ENCODE peak calls at places on chromosomes 5 and 9, in five cellular contexts. A is upper lobe of left lung, Q is adrenal gland, U is gastrocnemius medialis, N is GM12878. J is an unnamed sample.

GRCh38 chr9:131310833-131311554 is 21.5 kb downstream of the PLPP7 start:
- DNase-seq in Q (peak), N (no peak), U (peak), A (no peak), J (no peak)

GRCh38 chr5:40396312-40396711 is 283.4 kb upstream of the PTGER4 start:
- DNase-seq in N (no peak), U (no peak), A (no peak), Q (no peak), J (no peak)

GRCh38 chr9:130630506-130631330 is 33.7 kb upstream of the PRDM12 start:
- DNase-seq in N (no peak), U (no peak), A (no peak), Q (no peak), J (no peak)

GRCh38 chr9:109319631-109320233 is 1.1 kb downstream of the EPB41L4B start:
- DNase-seq in Q (peak), N (no peak), A (peak), U (no peak), J (no peak)

GRCh38 chr9:125140576-125140975 is 2.8 kb downstream of the SCAI start:
- DNase-seq in N (no peak), Q (no peak), A (no peak), U (no peak), J (no peak)

GRCh38 chr9:76114144-76114543 is 223.7 kb downstream of the PCSK5 start:
- DNase-seq in Q (no peak), A (no peak), U (peak), N (no peak), J (no peak)

GRCh38 chr9:20271107-20271506 is 351.2 kb downstream of the MLLT3 start:
- DNase-seq in N (no peak), U (no peak), Q (no peak), A (no peak), J (no peak)

GRCh38 chr9:113545068-113545467 is 81.5 kb downstream of the RGS3 start:
- DNase-seq in N (no peak), A (no peak), U (no peak), Q (no peak), J (no peak)

GRCh38 chr5:169814522-169814921 is 165.8 kb downstream of the INSYN2B start:
- DNase-seq in U (no peak), N (no peak), A (no peak), Q (no peak), J (no peak)

GRCh38 chr5:126079266-126079665 is 343.9 kb upstream of the GRAMD2B start:
- DNase-seq in Q (no peak), N (no peak), A (no peak), U (no peak), J (no peak)

GRCh38 chr5:16957305-16958165 is 21.4 kb upstream of the MYO10 start:
- DNase-seq in Q (no peak), U (no peak), A (no peak), N (no peak), J (peak)

GRCh38 chr5:178376906-178377582 is 144.4 kb upstream of the PHYKPL start:
- DNase-seq in N (no peak), Q (no peak), U (no peak), A (no peak), J (no peak)

GRCh38 chr5:674630-675011 is 18.5 kb downstream of the TPPP start:
- DNase-seq in Q (no peak), A (no peak), U (no peak), N (no peak), J (no peak)

GRCh38 chr5:79202076-79202475 is 33.9 kb upstream of the JMY start:
- DNase-seq in A (no peak), Q (no peak), N (no peak), U (no peak), J (peak)

GRCh38 chr9:85339337-85339736 is 402.4 kb downstream of the AGTPBP1 start:
- DNase-seq in A (no peak), U (no peak), N (no peak), Q (no peak), J (no peak)

GRCh38 chr5:177456591-177456964 is 10.0 kb downstream of the PRR7 start:
- DNase-seq in N (no peak), U (no peak), Q (no peak), A (no peak), J (no peak)

GRCh38 chr5:37576496-37576895 is 197.4 kb downstream of the WDR70 start:
- DNase-seq in N (no peak), A (no peak), U (no peak), Q (no peak), J (no peak)

GRCh38 chr5:100110497-100110896 is 424.7 kb upstream of the FAM174A start:
- DNase-seq in U (no peak), N (no peak), Q (no peak), A (no peak), J (no peak)

GRCh38 chr5:102778478-102778877 is 23.4 kb downstream of the PAM start:
- DNase-seq in N (no peak), A (no peak), U (no peak), Q (no peak), J (no peak)

GRCh38 chr9:109010676-109011655 is 2.3 kb downstream of the CTNNAL1 start:
- DNase-seq in U (no peak), N (no peak), Q (peak), A (no peak), J (no peak)

GRCh38 chr5:95986001-95986400 is 24.4 kb upstream of the ELL2 start:
- DNase-seq in Q (no peak), A (no peak), N (no peak), U (no peak), J (no peak)

GRCh38 chr5:80978772-80979317 is 18.7 kb downstream of the RASGRF2 start:
- DNase-seq in Q (no peak), U (no peak), A (no peak), N (no peak), J (no peak)

GRCh38 chr9:108687360-108687981 is 168.3 kb downstream of the ACTL7B start:
- DNase-seq in U (no peak), A (no peak), N (no peak), Q (no peak), J (no peak)

DNA sequence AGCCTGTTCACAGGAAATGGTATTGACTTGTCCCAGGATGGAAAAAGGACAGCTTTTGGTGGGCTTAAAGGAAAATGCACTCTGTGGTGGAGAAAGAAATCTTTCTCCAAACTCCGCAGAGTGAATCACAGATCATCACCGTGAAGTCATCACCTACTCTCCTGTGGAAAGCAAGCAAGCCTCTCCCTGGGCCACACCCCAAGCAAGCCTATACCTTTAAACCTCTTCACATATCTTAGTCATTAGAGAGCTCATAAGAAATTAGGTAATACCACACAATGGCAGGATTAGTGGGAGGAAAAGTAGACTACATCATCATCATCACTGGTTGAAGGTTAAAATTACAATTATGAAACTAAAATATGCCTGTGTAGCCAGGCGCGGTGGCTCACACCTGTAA is 23.2 kb downstream of the TLE1 start:
- DNase-seq in N (no peak), A (no peak), Q (no peak), U (no peak), J (no peak)
- TF ChIP-seq POLR2A in N (no peak), A (no peak), Q (no peak), U (no peak), J (no peak)

GRCh38 chr9:129489838-129490582 is 130.9 kb downstream of the C9orf50 start:
- DNase-seq in A (no peak), U (no peak), N (no peak), Q (no peak), J (no peak)
- TF ChIP-seq POLR2A in A (no peak), U (no peak), N (no peak), Q (no peak), J (no peak)

GRCh38 chr9:35520404-35520790 is 30.5 kb downstream of the RUSC2 start:
- DNase-seq in Q (no peak), N (no peak), A (no peak), U (no peak), J (no peak)
- TF ChIP-seq POLR2A in Q (no peak), N (no peak), A (no peak), U (peak), J (no peak)

DNA sequence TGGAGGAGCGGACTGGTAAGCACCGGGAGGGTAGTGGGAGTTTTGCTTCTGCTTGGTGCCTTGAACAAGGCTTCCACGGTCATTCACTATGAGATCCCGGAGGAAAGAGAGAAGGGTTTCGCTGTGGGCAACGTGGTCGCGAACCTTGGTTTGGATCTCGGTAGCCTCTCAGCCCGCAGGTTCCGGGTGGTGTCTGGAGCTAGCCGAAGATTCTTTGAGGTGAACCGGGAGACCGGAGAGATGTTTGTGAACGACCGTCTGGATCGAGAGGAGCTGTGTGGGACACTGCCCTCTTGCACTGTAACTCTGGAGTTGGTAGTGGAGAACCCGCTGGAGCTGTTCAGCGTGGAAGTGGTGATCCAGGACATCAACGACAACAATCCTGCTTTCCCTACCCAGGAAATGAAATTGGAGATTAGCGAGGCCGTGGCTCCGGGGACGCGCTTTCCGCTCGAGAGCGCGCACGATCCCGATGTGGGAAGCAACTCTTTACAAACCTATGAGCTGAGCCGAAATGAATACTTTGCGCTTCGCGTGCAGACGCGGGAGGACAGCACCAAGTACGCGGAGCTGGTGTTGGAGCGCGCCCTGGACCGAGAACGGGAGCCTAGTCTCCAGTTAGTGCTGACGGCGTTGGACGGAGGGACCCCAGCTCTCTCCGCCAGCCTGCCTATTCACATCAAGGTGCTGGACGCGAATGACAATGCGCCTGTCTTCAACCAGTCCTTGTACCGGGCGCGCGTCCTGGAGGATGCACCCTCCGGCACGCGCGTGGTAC is 555 bp downstream of the PCDHGC3 start:
- DNase-seq in A (peak), Q (peak), U (peak), N (no peak), J (peak)
- TF ChIP-seq POLR2A in A (no peak), Q (peak), U (peak), N (peak), J (no peak)

GRCh38 chr5:43073597-43074546 is 33.8 kb upstream of the ANXA2R start:
- DNase-seq in U (no peak), Q (peak), N (no peak), A (no peak), J (peak)

GRCh38 chr5:43078956-43079355 is 38.8 kb upstream of the ANXA2R start:
- DNase-seq in A (no peak), Q (no peak), N (no peak), U (no peak), J (peak)

GRCh38 chr5:43074987-43075318 is 34.8 kb upstream of the ANXA2R start:
- DNase-seq in U (no peak), Q (no peak), A (no peak), N (no peak), J (no peak)

GRCh38 chr5:43075319-43076293 is 35.5 kb upstream of the ANXA2R start:
- DNase-seq in A (no peak), N (no peak), U (no peak), Q (peak), J (no peak)
- TF ChIP-seq POLR2A in A (no peak), N (no peak), U (no peak), Q (no peak), J (no peak)

GRCh38 chr9:120875954-120876841 is 790 bp downstream of the PHF19 start:
- DNase-seq in Q (peak), A (peak), N (no peak), U (peak), J (peak)
- TF ChIP-seq POLR2A in Q (peak), A (no peak), N (peak), U (peak), J (peak)